ENCODE peak calls at places on chromosomes 5 and 9, in nine cellular contexts. H is RWPE1; O is progenitor cell of endocrine pancreas; R is iris pigment epithelial cell; J is anterior cingulate cortex; M is NCI-H1930; E is stimulated activated CD4-positive, alpha-beta T cell treated with anti-CD3 and anti-CD28 coated beads, TNF-alpha, amount 100 ng/mL, for 1 hour; K is MCF 10A; D is T-helper 22 cell. U is an unnamed sample.

GRCh38 chr9:128107260-128107970 is 20.1 kb downstream of the PTGES2 start:
- DNase-seq in H (no peak), O (no peak), R (no peak), J (no peak), M (no peak), E (no peak), K (no peak), D (no peak), U (no peak)

GRCh38 chr5:111582962-111583669 is 70.8 kb upstream of the STARD4 start:
- DNase-seq in H (no peak), O (no peak), R (peak), J (no peak), M (no peak), E (no peak), K (peak), D (no peak), U (peak)

GRCh38 chr5:62197697-62198096 is 108.3 kb upstream of the KIF2A start:
- DNase-seq in H (no peak), O (no peak), R (no peak), J (no peak), M (no peak), E (no peak), K (no peak), D (no peak), U (no peak)

GRCh38 chr5:91162534-91163381 is 220.4 kb downstream of the ARRDC3 start:
- DNase-seq in H (peak), O (no peak), R (peak), J (peak), M (no peak), E (peak), K (peak), D (no peak), U (peak)

GRCh38 chr9:35736201-35736633 is 3.8 kb downstream of the CREB3 start:
- DNase-seq in H (peak), O (peak), R (peak), J (no peak), M (peak), E (no peak), K (peak), D (peak), U (peak)

GRCh38 chr5:167478156-167478555 is 813.3 kb upstream of the WWC1 start:
- DNase-seq in H (no peak), O (no peak), R (no peak), J (no peak), M (no peak), E (no peak), K (no peak), D (no peak), U (peak)

GRCh38 chr5:98927988-98928801 is 612 bp downstream of the CHD1 start:
- DNase-seq in H (peak), O (peak), R (peak), J (peak), M (no peak), E (no peak), K (peak), D (peak), U (peak)

GRCh38 chr5:128174951-128175350 is 91.4 kb downstream of the SLC12A2 start:
- DNase-seq in H (no peak), O (no peak), R (peak), J (no peak), M (no peak), E (no peak), K (no peak), D (no peak), U (peak)

GRCh38 chr5:30918171-30918570 is 275.3 kb upstream of the CDH6 start:
- DNase-seq in H (no peak), O (no peak), R (peak), J (no peak), M (no peak), E (no peak), K (peak), D (no peak), U (peak)

GRCh38 chr5:109454726-109455505 is 45.1 kb upstream of the PJA2 start:
- DNase-seq in H (no peak), O (no peak), R (peak), J (no peak), M (no peak), E (no peak), K (peak), D (no peak), U (peak)